ENCODE peak calls at places on chromosomes 13 and 19, in four cellular contexts. J is CD4-positive, CD25-positive, alpha-beta regulatory T cell; L is anterior cingulate cortex; M is NCI-H187. Y is an unnamed sample.

GRCh38 chr19:51810228-51810627 is 15.3 kb downstream of the FPR3 start:
- DNase-seq in J (no peak), L (no peak), M (no peak), Y (no peak)

GRCh38 chr19:33133438-33134031 is 1.6 kb downstream of the WDR88 start:
- DNase-seq in J (no peak), L (no peak), M (no peak), Y (no peak)

GRCh38 chr19:44748426-44749254 is at the start of gene BCL3:
- DNase-seq in J (peak; percentile 77), L (no peak), M (no peak), Y (no peak)

GRCh38 chr13:114067886-114068722 is 64.3 kb downstream of the RASA3 start:
- DNase-seq in J (no peak), L (no peak), M (no peak), Y (no peak)

GRCh38 chr13:22960827-22961226 is 220.0 kb upstream of the SGCG start:
- DNase-seq in J (no peak), L (no peak), M (no peak), Y (no peak)

GRCh38 chr19:50046649-50047503 is 21.1 kb downstream of the ZNF473 start:
- DNase-seq in J (peak; percentile 40), L (peak; percentile 15), M (peak; percentile 19), Y (no peak)

GRCh38 chr13:113448885-113449692 is 4.2 kb downstream of the ADPRHL1 start:
- DNase-seq in J (peak; percentile 7), L (no peak), M (peak; percentile 63), Y (no peak)

GRCh38 chr19:42083537-42083936 is 7.6 kb downstream of the ZNF574 start:
- DNase-seq in J (no peak), L (no peak), M (no peak), Y (no peak)

GRCh38 chr13:100611678-100612492 is 23.3 kb upstream of the GGACT start:
- DNase-seq in J (no peak), L (no peak), M (no peak), Y (no peak)

GRCh38 chr13:46668302-46668720 is 115.3 kb downstream of the LRCH1 start:
- DNase-seq in J (no peak), L (no peak), M (no peak), Y (no peak)

GRCh38 chr13:75480691-75481175 is 1.2 kb downstream of the TBC1D4 start:
- DNase-seq in J (no peak), L (no peak), M (no peak), Y (peak; percentile 64)

GRCh38 chr13:26058704-26059103 is 6.9 kb upstream of the SHISA2 start:
- DNase-seq in J (no peak), L (no peak), M (no peak), Y (no peak)

GRCh38 chr13:90545070-90545840 is 802.2 kb upstream of the MIR17HG start:
- DNase-seq in J (no peak), L (no peak), M (no peak), Y (no peak)

GRCh38 chr13:112252744-112253590 is 123.2 kb upstream of the SPACA7 start:
- DNase-seq in J (no peak), L (no peak), M (no peak), Y (no peak)

GRCh38 chr19:12884926-12885748 is 1.9 kb downstream of the KLF1 start:
- DNase-seq in J (peak; percentile 76), L (peak; percentile 27), M (peak; percentile 81), Y (peak; percentile 71)

GRCh38 chr19:27774337-27774736 is 1438.6 kb downstream of the UQCRFS1 start:
- DNase-seq in J (no peak), L (no peak), M (no peak), Y (no peak)

GRCh38 chr19:12938536-12939291 is at the start of gene CALR:
- DNase-seq in J (no peak), L (no peak), M (no peak), Y (no peak)

GRCh38 chr19:33192010-33192409 is 2.1 kb upstream of the LRP3 start:
- DNase-seq in J (no peak), L (no peak), M (no peak), Y (no peak)

GRCh38 chr19:38485541-38486285 is 52.2 kb downstream of the RYR1 start:
- DNase-seq in J (no peak), L (no peak), M (no peak), Y (no peak)

GRCh38 chr19:54271106-54271505 is 9.8 kb downstream of the LILRB2 start:
- DNase-seq in J (no peak), L (no peak), M (no peak), Y (peak; percentile 67)

GRCh38 chr13:20331949-20332348 is 99.8 kb upstream of the GJB6 start:
- DNase-seq in J (no peak), L (no peak), M (no peak), Y (no peak)